ENCODE peak calls at places on chromosomes 4 and X, in five cellular contexts. K, S, A, I and G are unnamed samples. For H3K4me1, the result is how much of the 10 kb centered on the place peaks cover.

GRCh38 chrX:130771648-130772312 is 131.2 kb downstream of the ENOX2 start:
- DNase-seq in A (no peak), K (no peak), S (no peak), I (no peak), G (no peak)

GRCh38 chrX:117053260-117053659 is 590.5 kb upstream of the CT83 start:
- DNase-seq in S (no peak), K (no peak), A (no peak), I (no peak), G (no peak)

GRCh38 chrX:42823443-42823842 is 45.5 kb upstream of the PPP1R2C start:
- DNase-seq in A (no peak), I (no peak), K (no peak), S (no peak), G (no peak)

GRCh38 chr4:109294006-109294405 is 8.5 kb downstream of the COL25A1 start:
- DNase-seq in K (peak), I (no peak), A (peak), S (no peak), G (no peak)

GRCh38 chr4:138401330-138401729 is 159.2 kb upstream of the SLC7A11 start:
- DNase-seq in I (no peak), K (no peak), S (peak), A (peak), G (no peak)

GRCh38 chr4:14636563-14636962 is 365.7 kb upstream of the CPEB2 start:
- DNase-seq in I (no peak), S (no peak), K (no peak), A (no peak), G (no peak)

GRCh38 chr4:150495550-150495949 is 86.4 kb upstream of the MAB21L2 start:
- DNase-seq in S (no peak), A (peak), K (no peak), I (no peak), G (no peak)

GRCh38 chr4:42478509-42478908 is 81.2 kb downstream of the SHISA3 start:
- DNase-seq in A (no peak), I (no peak), S (no peak), K (no peak), G (no peak)

GRCh38 chrX:25275159-25275558 is 259.4 kb upstream of the ARX start:
- DNase-seq in A (no peak), K (no peak), I (no peak), S (no peak), G (no peak)

GRCh38 chr4:142549726-142550463 is 296.2 kb downstream of the INPP4B start:
- DNase-seq in S (no peak), I (no peak), A (peak), K (no peak), G (no peak)

GRCh38 chr4:139909036-139909435 is 243.4 kb downstream of the MGST2 start:
- DNase-seq in S (no peak), K (no peak), A (no peak), I (no peak), G (no peak)

GRCh38 chr4:121030151-121030550 is 42.2 kb downstream of the NDNF start:
- DNase-seq in A (no peak), I (no peak), S (no peak), K (no peak), G (no peak)

GRCh38 chrX:9147086-9147485 is 113.2 kb upstream of the FAM9B start:
- DNase-seq in A (no peak), K (no peak), I (no peak), S (no peak), G (no peak)

GRCh38 chrX:124594017-124594651 is 247.8 kb downstream of the SH2D1A start:
- DNase-seq in S (no peak), A (no peak), K (no peak), I (no peak), G (no peak)

GRCh38 chrX:41148553-41148952 is 63.3 kb downstream of the USP9X start:
- DNase-seq in I (no peak), A (no peak), K (no peak), S (no peak), G (no peak)

GRCh38 chr4:125787707-125788106 is 473.0 kb downstream of the FAT4 start:
- DNase-seq in K (no peak), A (no peak), S (no peak), I (no peak), G (no peak)

GRCh38 chr4:87844476-87844875 is 11.7 kb downstream of the MEPE start:
- DNase-seq in K (no peak), I (no peak), S (no peak), A (no peak), G (no peak)

GRCh38 chrX:106168107-106168506 is at the start of gene PWWP3B:
- DNase-seq in S (peak), I (peak), K (peak), A (peak), G (peak)

GRCh38 chr4:141580523-141580922 is 55.9 kb upstream of the IL15 start:
- DNase-seq in K (no peak), I (no peak), A (no peak), S (no peak), G (no peak)

GRCh38 chr4:26522478-26522877 is 32.2 kb upstream of the CCKAR start:
- DNase-seq in S (no peak), K (no peak), A (no peak), I (no peak), G (no peak)

GRCh38 chr4:25938251-25939186 is 24.5 kb downstream of the SMIM20 start:
- DNase-seq in A (no peak), K (no peak), I (no peak), S (no peak), G (no peak)

GRCh38 chr4:125956281-125956680 is 641.5 kb downstream of the FAT4 start:
- DNase-seq in I (no peak), S (no peak), A (no peak), K (no peak), G (no peak)

GRCh38 chr4:1532549-1533395 is 126.5 kb upstream of the NKX1-1 start:
- DNase-seq in I (no peak), A (no peak), S (no peak), K (no peak), G (peak)

GRCh38 chrX:150062292-150063137 is 124.2 kb upstream of the EOLA2 start:
- DNase-seq in K (no peak), S (no peak), A (no peak), I (no peak), G (no peak)

GRCh38 chr4:137124278-137124932 is 407.9 kb downstream of the PCDH18 start:
- DNase-seq in K (peak), S (no peak), I (no peak), A (peak), G (no peak)

GRCh38 chr4:79178770-79179169 is 147.1 kb downstream of the NAA11 start:
- DNase-seq in K (no peak), A (no peak), S (peak), I (no peak), G (no peak)

DNA sequence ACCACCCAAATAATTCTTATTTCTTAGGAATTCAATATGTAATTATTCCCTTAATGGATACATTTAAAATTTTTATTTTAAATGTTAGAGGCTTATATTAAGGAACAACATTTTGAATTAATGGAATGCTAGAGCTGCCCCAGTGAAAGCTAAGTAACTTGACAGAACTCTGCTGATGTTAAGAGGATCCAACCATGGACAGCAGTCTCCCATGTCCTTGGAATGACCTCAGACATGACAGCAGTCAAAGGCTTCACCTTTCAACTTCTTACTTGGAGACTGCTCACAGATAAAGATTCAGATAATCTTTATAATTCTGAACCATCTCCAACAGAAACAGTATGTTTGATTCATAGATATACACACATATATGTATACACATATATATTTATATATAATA is 17.2 kb downstream of the PDLIM3 start:
- DNase-seq in S (no peak), A (peak), K (no peak), I (no peak), G (no peak)
- H3K4me1 ChIP-seq in S (under half), A (under half), K (under half), I (under half), G (under half)

GRCh38 chrX:17581650-17582049 is 155.6 kb upstream of the SCML1 start:
- DNase-seq in K (no peak), A (no peak), I (no peak), S (no peak), G (no peak)
- H3K4me1 ChIP-seq in K (under half), A (under half), I (under half), S (under half), G (under half)

GRCh38 chr4:7248857-7249256 is 56.5 kb downstream of the SORCS2 start:
- DNase-seq in A (no peak), K (no peak), I (no peak), S (no peak), G (no peak)

GRCh38 chr4:7252051-7252450 is 59.7 kb downstream of the SORCS2 start:
- DNase-seq in S (no peak), I (no peak), K (no peak), A (no peak), G (no peak)

GRCh38 chr4:7252510-7253340 is 60.4 kb downstream of the SORCS2 start:
- DNase-seq in S (no peak), A (no peak), K (no peak), I (no peak), G (no peak)

GRCh38 chr4:7253341-7253700 is 61.0 kb downstream of the SORCS2 start:
- DNase-seq in K (no peak), I (no peak), S (no peak), A (no peak), G (no peak)

GRCh38 chr4:7251321-7251720 is 59.0 kb downstream of the SORCS2 start:
- DNase-seq in I (no peak), K (no peak), S (no peak), A (no peak), G (no peak)
- H3K4me1 ChIP-seq in I (under half), K (under half), S (under half), A (under half), G (under half)

GRCh38 chrX:136194546-136194945 is 47.2 kb downstream of the FHL1 start:
- DNase-seq in I (no peak), K (no peak), A (no peak), S (no peak), G (no peak)

GRCh38 chrX:136195247-136195646 is 47.9 kb downstream of the FHL1 start:
- DNase-seq in I (no peak), S (no peak), A (no peak), K (no peak), G (no peak)

GRCh38 chrX:136192135-136192534 is 44.8 kb downstream of the FHL1 start:
- DNase-seq in I (no peak), A (no peak), S (no peak), K (no peak), G (no peak)

GRCh38 chrX:136192839-136193414 is 45.6 kb downstream of the FHL1 start:
- DNase-seq in S (no peak), K (no peak), I (no peak), A (no peak), G (no peak)

DNA sequence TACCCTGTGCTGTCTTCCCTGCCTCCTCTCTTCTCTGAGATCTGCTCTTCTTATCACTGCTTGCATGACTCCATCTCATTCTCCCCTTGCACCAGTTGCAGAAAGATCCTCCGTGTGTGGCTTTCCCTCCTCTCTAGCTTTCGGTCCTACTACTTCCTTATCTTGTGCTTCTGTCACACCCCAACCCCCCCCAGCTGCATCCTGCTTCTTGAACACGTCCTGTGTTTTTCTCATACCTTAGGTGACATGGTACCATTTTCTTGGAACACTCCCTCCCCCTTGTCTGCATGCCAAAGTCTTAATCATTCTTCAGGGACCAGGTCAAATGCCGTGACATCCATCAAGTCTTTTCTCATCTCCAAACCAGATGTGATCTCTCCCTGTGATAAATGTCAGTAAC is 46.4 kb downstream of the FHL1 start:
- DNase-seq in I (no peak), A (no peak), S (no peak), K (no peak), G (no peak)
- H3K4me1 ChIP-seq in I (under half), A (under half), S (under half), K (under half), G (under half)

DNA sequence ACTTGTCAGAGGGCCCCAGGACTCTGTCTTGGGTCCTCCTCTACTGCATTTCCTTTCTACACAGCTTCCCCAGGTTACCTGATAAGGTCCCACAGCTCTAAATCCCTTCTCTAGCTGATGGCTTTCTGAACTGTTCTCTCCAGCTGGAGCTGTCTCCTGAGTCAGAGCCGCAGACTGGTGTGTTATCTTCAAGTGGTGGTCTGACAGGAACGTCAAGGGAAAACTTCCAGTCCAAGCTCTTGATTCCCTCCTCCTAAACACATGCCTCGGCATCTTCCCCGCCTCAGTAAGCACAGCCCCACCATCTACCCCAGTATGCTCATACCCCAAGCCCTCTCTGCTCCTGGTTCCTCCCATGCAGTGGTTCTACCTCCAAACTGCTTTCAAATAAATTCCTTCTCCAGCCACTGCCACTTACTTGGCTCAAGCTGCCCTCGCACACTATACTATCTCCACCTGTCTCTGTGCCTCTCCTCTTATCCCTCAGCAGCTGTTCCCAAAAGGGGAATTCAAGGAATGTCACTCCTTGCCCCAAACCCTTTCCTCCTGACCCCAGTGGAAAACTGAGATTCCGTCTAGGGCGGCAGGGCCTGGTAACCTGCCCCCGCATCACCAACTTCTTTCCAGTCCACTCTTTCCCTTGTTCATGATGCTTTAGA is 17.2 kb upstream of the CENPU start:
- DNase-seq in K (peak), I (no peak), A (peak), S (no peak), G (no peak)
- H3K4me1 ChIP-seq in K (under half), I (under half), A (under half), S (under half), G (under half)

GRCh38 chr4:183304538-183304937 is 15.5 kb downstream of the CLDN22 start:
- DNase-seq in K (no peak), S (no peak), A (no peak), I (no peak), G (no peak)
- H3K4me1 ChIP-seq in K (under half), S (under half), A (under half), I (under half), G (under half)